ENCODE peak calls at places on chromosomes 5 and 9, in four cellular contexts. S is K562, H is OCI-LY7, G is H9. R is an unnamed sample.

GRCh38 chr5:74251106-74252032 is 389.2 kb downstream of the ENC1 start:
- DNase-seq in G (no peak), S (peak; percentile 30), H (peak; percentile 3), R (no peak)

GRCh38 chr5:97735209-97735608 is 552.2 kb upstream of the RIOK2 start:
- DNase-seq in S (no peak), G (no peak), H (no peak), R (no peak)

GRCh38 chr9:14395300-14396082 is 81.5 kb upstream of the NFIB start:
- DNase-seq in S (peak; percentile 95), G (no peak), H (no peak), R (no peak)

GRCh38 chr9:112056986-112057385 is 118.1 kb downstream of the SUSD1 start:
- DNase-seq in G (no peak), S (no peak), H (no peak), R (no peak)

GRCh38 chr5:11525020-11525419 is 379.2 kb downstream of the CTNND2 start:
- DNase-seq in H (no peak), G (no peak), S (no peak), R (no peak)

GRCh38 chr5:10338996-10339903 is 14.2 kb upstream of the MARCHF6 start:
- DNase-seq in S (no peak), H (no peak), G (peak; percentile 63), R (no peak)

GRCh38 chr9:109843651-109844050 is 63.7 kb downstream of the PALM2AKAP2 start:
- DNase-seq in S (peak; percentile 1), G (no peak), H (no peak), R (no peak)

GRCh38 chr5:157612071-157612476 is 36.5 kb upstream of the ADAM19 start:
- DNase-seq in S (no peak), G (no peak), H (no peak), R (no peak)

GRCh38 chr9:127452481-127453092 is 1.3 kb downstream of the LRSAM1 start:
- DNase-seq in H (no peak), G (no peak), S (no peak), R (no peak)

GRCh38 chr5:142816577-142816976 is 46.4 kb downstream of the ARHGAP26 start:
- DNase-seq in H (no peak), S (no peak), G (no peak), R (no peak)

GRCh38 chr5:57456531-57457135 is 26.0 kb downstream of the ACTBL2 start:
- DNase-seq in H (no peak), S (no peak), G (no peak), R (no peak)

GRCh38 chr9:124260769-124261603 is 3.2 kb downstream of the NEK6 start:
- DNase-seq in G (no peak), H (peak; percentile 33), S (peak; percentile 33), R (no peak)

GRCh38 chr9:72856985-72857631 is 95.7 kb downstream of the ALDH1A1 start:
- DNase-seq in S (peak; percentile 71), H (peak; percentile 31), G (no peak), R (peak; percentile 17)

GRCh38 chr5:76958976-76959767 is 6.3 kb downstream of the CRHBP start:
- DNase-seq in H (no peak), G (no peak), S (peak; percentile 45), R (no peak)

DNA sequence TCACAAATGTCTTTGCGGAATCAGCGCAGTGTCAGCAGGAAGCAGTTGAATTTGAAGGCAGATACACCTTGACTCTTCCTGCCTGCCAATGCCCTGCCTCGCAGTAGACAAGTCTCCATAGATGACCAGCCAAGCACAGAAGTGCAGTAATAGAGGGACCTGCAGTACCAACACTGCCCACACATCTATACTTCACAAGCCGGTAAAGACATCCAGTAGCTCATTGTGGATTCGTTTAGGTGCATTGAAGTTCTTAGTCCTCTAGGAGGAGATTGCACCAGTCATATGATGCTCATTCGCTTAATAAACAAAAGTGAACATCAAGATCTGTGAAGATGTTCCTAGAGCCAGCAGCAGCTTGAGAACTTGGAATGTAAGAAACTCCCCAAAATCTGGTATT is 7.1 kb upstream of the IFNA2 start:
- DNase-seq in H (peak; percentile 45), G (peak; percentile 68), S (no peak), R (no peak)
- TF ChIP-seq CTCF in H (peak; percentile 57), G (peak; percentile 62), S (no peak), R (peak; percentile 37)

GRCh38 chr5:146206257-146206656 is 2.9 kb downstream of the RBM27 start:
- DNase-seq in H (no peak), S (no peak), G (no peak), R (no peak)
- H3K27ac ChIP-seq in H (no peak overlapping the region), S (peak overlapping the region; percentile 32), G (no peak overlapping the region), R (no peak overlapping the region)

GRCh38 chr9:22102347-22103053 is 93.4 kb upstream of the CDKN2B start:
- DNase-seq in H (no peak), G (no peak), S (no peak), R (no peak)

GRCh38 chr9:22098636-22099332 is 89.7 kb upstream of the CDKN2B start:
- DNase-seq in H (no peak), S (no peak), G (no peak), R (no peak)

GRCh38 chr9:22100626-22101025 is 91.5 kb upstream of the CDKN2B start:
- DNase-seq in G (no peak), H (peak; percentile 9), S (no peak), R (no peak)

GRCh38 chr9:22097712-22098111 is 88.6 kb upstream of the CDKN2B start:
- DNase-seq in S (no peak), H (no peak), G (no peak), R (no peak)
- H2AFZ ChIP-seq in S (no peak overlapping the region), H (no peak overlapping the region), G (no peak overlapping the region), R (no peak overlapping the region)

DNA sequence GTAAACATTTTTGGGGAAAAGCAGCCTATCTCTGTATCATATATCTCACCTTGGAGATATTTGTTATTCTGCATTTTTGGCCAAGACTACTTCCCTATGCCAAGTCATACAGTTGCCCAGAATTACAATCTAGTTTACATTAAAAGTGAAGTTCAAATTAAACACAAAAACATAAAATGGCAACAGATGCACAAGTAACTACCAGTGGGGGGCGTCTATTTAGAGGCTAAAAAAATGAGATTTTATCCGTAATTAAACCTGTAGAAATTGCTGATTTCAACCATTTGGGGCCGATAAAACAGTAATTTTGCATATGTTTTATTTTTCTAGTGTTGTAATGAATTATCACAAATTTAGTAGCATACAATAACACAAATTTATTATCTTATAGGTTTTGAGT is 787.1 kb upstream of the CHD1 start:
- DNase-seq in S (no peak), H (no peak), G (no peak), R (no peak)
- TF ChIP-seq CTCF in S (no peak), H (peak; percentile 33), G (no peak), R (no peak)

DNA sequence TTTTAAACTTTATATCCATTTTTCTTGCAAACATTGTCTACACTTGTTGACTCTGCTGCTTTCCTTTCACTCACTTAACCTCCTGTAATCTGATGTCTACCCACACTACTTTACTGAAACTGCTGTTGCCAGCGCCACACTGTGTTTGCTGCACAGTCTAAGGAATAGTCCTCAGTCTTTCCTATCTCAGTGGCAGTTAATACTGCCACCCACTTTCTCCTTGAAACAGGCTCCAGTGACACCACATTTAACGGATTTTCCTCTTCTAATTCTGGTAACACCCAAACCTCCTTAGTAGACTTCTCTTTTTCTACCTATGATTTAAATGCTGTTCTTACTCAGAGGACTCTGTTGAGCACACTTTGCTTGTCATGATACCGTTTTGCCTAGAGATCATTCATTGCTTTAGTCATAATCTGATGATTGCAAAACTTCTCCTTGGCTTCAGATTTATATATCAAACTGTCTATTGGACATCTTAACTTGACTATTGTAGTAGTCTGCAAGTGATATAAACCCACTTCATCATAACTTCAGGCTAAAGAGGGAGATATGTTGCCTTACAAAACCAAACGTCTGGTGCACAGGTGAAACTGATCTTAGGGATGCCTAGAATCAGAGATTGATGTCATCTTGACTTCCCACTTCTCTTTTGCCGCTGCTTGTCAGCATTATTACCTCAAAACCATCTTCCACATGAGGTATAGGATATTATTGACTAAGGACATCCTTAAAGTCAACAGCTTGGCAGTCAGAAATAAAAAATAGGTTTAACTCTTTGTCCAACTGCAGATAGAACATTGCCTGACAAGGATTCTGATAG is 94.1 kb downstream of the CDC42SE2 start:
- DNase-seq in H (no peak), S (no peak), G (no peak), R (no peak)
- H3K27ac ChIP-seq in H (no peak overlapping the region), S (no peak overlapping the region), G (no peak overlapping the region), R (no peak overlapping the region)

GRCh38 chr5:124810420-124810819 is 64.0 kb upstream of the ZNF608 start:
- DNase-seq in H (no peak), S (peak; percentile 16), G (no peak), R (no peak)
- H2AFZ ChIP-seq in H (peak overlapping the region; percentile 3), S (peak overlapping the region; percentile 44), G (no peak overlapping the region), R (peak overlapping the region; percentile 66)

DNA sequence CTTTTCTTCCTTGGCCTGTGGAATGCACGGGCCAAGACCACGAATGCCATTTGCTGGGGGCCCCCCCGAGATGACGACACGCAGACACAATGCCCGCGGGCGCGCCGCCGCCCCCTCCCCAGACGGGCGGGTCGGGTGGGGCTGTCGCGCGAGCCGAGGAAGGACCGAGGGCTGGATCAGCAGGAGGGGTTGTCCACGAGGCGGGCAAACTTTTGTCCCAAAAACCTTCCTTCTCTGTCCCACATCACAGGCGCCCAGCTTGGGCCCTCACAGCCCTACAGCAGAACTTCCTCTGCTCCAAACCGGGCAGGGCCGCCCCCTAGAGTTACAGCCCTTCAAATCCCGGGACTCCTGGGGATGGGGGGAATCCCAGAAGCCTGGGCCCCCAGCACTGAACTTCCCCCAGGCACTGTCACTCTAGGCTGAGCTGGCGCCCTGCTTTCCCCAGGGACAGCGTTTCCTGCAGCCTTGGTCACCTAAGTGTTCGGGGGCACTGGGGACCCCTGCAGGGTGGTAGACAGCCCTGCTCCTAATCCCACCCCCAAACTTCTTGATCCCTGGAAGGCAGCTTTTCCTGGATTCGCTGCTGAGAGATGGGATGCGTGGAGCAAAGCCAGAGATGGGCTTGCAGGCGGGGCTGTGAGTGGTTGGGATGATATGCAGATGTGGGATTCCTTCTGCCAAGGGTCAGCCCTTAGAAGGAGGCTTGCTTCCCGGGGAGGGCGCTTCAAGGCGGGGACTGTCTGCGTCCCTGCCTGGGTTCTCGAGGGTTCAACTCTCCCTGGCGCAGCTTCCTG is 980 bp downstream of the COL5A1 start:
- DNase-seq in S (no peak), H (no peak), G (peak; percentile 59), R (no peak)
- TF ChIP-seq CTCF in S (no peak), H (no peak), G (no peak), R (no peak)

GRCh38 chr9:136372561-136373299 is 739 bp downstream of the CARD9 start:
- DNase-seq in G (peak; percentile 53), S (peak; percentile 79), H (peak; percentile 19), R (no peak)
- H3K27ac ChIP-seq in G (no peak overlapping the region), S (peak overlapping the region; percentile 79), H (no peak overlapping the region), R (no peak overlapping the region)

R was measured in DND-41.